ENCODE peak calls at places on chromosomes 3 and 15, in seven cellular contexts. U, G, E, T, L, A and P are unnamed samples.

GRCh38 chr3:17070560-17070959 is 185.8 kb downstream of the PLCL2 start:
- DNase-seq in U (no peak), G (no peak), E (no peak), T (peak), L (no peak), A (no peak), P (peak)

GRCh38 chr15:70715840-70716510 is 47.4 kb downstream of the UACA start:
- DNase-seq in U (no peak), G (no peak), E (no peak), T (no peak), L (no peak), A (no peak), P (no peak)

GRCh38 chr3:138940446-138940845 is 6.5 kb downstream of the FOXL2 start:
- DNase-seq in U (no peak), G (no peak), E (no peak), T (no peak), L (no peak), A (no peak), P (no peak)

GRCh38 chr3:126476166-126476975 is 680 bp upstream of the ZXDC start:
- DNase-seq in U (peak), G (no peak), E (no peak), T (peak), L (no peak), A (no peak), P (no peak)

GRCh38 chr3:28050895-28051294 is 190.5 kb upstream of the CMC1 start:
- DNase-seq in U (no peak), G (peak), E (no peak), T (peak), L (no peak), A (peak), P (no peak)

GRCh38 chr15:25677719-25678497 is 185.2 kb downstream of the ATP10A start:
- DNase-seq in U (no peak), G (no peak), E (no peak), T (no peak), L (no peak), A (no peak), P (no peak)

GRCh38 chr3:4693620-4694019 is 200.5 kb downstream of the ITPR1 start:
- DNase-seq in U (no peak), G (no peak), E (no peak), T (no peak), L (no peak), A (no peak), P (no peak)

GRCh38 chr15:51536965-51537574 is 85.5 kb downstream of the DMXL2 start:
- DNase-seq in U (no peak), G (no peak), E (no peak), T (peak), L (no peak), A (no peak), P (no peak)

GRCh38 chr3:198109883-198110282 is 149.9 kb downstream of the LMLN start:
- DNase-seq in U (no peak), G (no peak), E (no peak), T (no peak), L (no peak), A (no peak), P (no peak)

GRCh38 chr3:171165499-171165921 is 139.0 kb upstream of the SLC2A2 start:
- DNase-seq in U (no peak), G (no peak), E (no peak), T (no peak), L (no peak), A (no peak), P (no peak)